ENCODE peak calls at places on chromosomes 2 and 18, in nine cellular contexts. R, D, P, I, X, Y, V, S and W are unnamed samples. For H3K4me1, the result is how much of the 10 kb centered on the place peaks cover.

GRCh38 chr2:240500561-240501423 is 57.0 kb downstream of the ANKMY1 start:
- DNase-seq in R (peak), D (no peak), P (no peak), I (peak), X (peak), Y (no peak), V (no peak), S (no peak), W (no peak)

GRCh38 chr2:31234690-31235503 is 945 bp downstream of the EHD3 start:
- DNase-seq in R (no peak), D (no peak), P (no peak), I (no peak), X (no peak), Y (no peak), V (no peak), S (no peak), W (no peak)

GRCh38 chr2:217954469-217954868 is 48.3 kb downstream of the TNS1 start:
- DNase-seq in R (peak), D (no peak), P (no peak), I (peak), X (no peak), Y (no peak), V (no peak), S (peak), W (peak)

GRCh38 chr2:168436840-168437239 is 19.2 kb upstream of the CERS6 start:
- DNase-seq in R (no peak), D (no peak), P (no peak), I (no peak), X (no peak), Y (no peak), V (no peak), S (no peak), W (no peak)

GRCh38 chr18:48944634-48945033 is 6.1 kb downstream of the SMAD7 start:
- DNase-seq in R (no peak), D (no peak), P (peak), I (no peak), X (no peak), Y (no peak), V (no peak), S (no peak), W (no peak)

GRCh38 chr18:48640566-48641270 is 101.9 kb downstream of the CTIF start:
- DNase-seq in R (no peak), D (no peak), P (peak), I (no peak), X (no peak), Y (no peak), V (no peak), S (no peak), W (no peak)

GRCh38 chr2:15158117-15158516 is 403.0 kb downstream of the NBAS start:
- DNase-seq in R (no peak), D (no peak), P (no peak), I (no peak), X (no peak), Y (no peak), V (no peak), S (no peak), W (no peak)

GRCh38 chr2:77363277-77363676 is 158.9 kb downstream of the LRRTM4 start:
- DNase-seq in R (no peak), D (no peak), P (no peak), I (no peak), X (no peak), Y (no peak), V (no peak), S (no peak), W (no peak)

GRCh38 chr2:71658771-71659170 is 205.4 kb downstream of the DYSF start:
- DNase-seq in R (no peak), D (no peak), P (no peak), I (no peak), X (no peak), Y (no peak), V (no peak), S (no peak), W (no peak)

GRCh38 chr2:185608799-185609198 is 129.8 kb upstream of the FSIP2 start:
- DNase-seq in R (no peak), D (no peak), P (no peak), I (no peak), X (no peak), Y (peak), V (no peak), S (no peak), W (no peak)

GRCh38 chr18:42780171-42780570 is 335.3 kb downstream of the RIT2 start:
- DNase-seq in R (no peak), D (no peak), P (no peak), I (no peak), X (no peak), Y (no peak), V (no peak), S (no peak), W (no peak)

GRCh38 chr18:23673725-23674124 is 11.0 kb upstream of the ANKRD29 start:
- DNase-seq in R (no peak), D (no peak), P (no peak), I (no peak), X (no peak), Y (no peak), V (no peak), S (no peak), W (no peak)

DNA sequence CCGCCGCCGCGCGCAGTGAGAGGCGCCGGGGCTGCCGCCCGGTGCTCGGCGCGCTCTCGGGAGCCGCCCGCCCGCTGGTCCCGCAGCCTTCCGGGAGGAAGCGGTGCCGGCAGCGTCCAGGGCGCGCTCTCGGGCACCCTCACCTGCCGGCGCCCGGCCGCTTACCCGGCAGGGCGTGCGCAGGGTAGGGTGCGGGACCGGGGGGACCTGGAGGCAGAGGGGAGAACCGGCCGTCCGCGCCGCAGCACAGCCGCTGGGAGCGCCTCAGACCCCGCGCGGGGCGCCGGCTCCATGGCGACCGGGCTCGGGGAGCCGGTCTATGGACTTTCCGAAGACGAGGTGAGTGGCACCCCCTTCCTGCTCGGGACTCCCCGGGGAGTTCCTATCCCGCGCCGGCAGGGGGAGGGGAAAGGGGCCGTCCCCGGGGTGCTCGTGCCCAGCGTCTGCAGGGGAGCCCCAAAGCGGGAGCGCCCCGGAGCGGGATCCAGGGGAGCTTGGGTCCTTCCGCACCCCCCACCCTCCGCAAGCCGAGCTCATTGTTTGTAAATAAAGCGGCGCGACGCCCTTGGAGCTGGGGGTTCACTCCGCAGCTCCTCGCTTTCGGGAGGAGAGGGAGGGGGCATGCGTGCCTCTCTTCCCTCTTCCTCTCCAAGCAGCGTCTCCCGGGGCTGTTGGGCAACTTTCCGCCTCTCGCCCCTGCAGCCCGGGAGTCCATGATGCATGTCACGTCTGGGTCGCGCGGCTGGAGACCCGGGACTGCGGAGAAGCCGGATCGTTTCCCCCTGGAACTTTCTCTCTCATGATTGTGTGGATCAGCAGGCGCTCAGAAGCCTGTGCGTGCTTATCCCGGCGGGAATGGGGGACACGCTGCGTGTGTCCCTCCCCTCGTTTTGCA is 591 bp downstream of the NEDD4L start:
- DNase-seq in R (peak), D (peak), P (peak), I (peak), X (peak), Y (no peak), V (no peak), S (peak), W (peak)
- TF ChIP-seq POLR2A in R (peak), D (no peak), P (no peak), I (no peak), X (no peak), Y (no peak), V (no peak), S (peak), W (peak)

GRCh38 chr2:69579561-69579960 is 64.0 kb downstream of the AAK1 start:
- DNase-seq in R (no peak), D (no peak), P (no peak), I (no peak), X (no peak), Y (no peak), V (no peak), S (no peak), W (no peak)
- H3K4me1 ChIP-seq in R (under half), D (under half), P (under half), I (under half), X (half or more), Y (under half), V (half or more), S (under half), W (under half)

DNA sequence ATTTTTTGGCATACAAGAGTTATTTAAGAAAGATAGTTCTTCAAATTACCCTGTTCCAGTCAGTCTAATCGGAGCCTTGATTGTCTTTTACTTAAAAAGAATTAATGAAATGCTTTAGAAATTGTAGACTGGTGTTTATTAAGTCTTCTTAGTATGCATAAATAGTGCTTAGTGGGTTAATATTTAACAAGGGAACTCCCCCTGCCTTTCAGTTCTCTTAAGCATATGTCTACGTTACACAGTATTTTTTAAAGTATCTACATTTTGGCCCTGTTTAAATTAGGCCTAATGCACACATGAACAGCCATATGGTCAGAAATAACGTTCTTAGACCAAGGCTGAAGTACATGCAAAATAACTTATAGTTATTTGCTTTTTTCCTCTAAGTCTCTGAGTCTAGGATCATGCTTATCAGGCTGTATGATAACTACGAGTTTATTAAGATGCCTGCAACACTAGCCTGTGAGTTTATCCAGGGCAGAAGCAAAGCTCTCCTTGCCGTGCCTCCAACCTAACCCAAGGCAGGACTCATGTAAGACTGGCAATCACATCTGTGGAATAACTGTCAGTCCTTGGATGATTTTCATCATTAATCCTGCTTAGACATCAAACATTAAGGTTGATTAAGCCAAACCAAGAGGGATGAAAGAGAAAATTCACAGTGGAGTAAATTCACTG is 6.7 kb downstream of the BCL2 start:
- DNase-seq in R (no peak), D (no peak), P (no peak), I (no peak), X (no peak), Y (no peak), V (no peak), S (no peak), W (no peak)
- H3K4me3 ChIP-seq in R (no peak), D (no peak), P (no peak), I (no peak), X (no peak), Y (no peak), V (no peak), S (no peak), W (peak)

GRCh38 chr2:62814132-62814531 is 108.6 kb downstream of the EHBP1 start:
- DNase-seq in R (no peak), D (no peak), P (peak), I (no peak), X (no peak), Y (no peak), V (no peak), S (no peak), W (no peak)
- TF ChIP-seq POLR2A in R (no peak), D (no peak), P (no peak), I (no peak), X (no peak), Y (no peak), V (no peak), S (no peak), W (no peak)

GRCh38 chr2:201789395-201789794 is 8.7 kb upstream of the ALS2 start:
- DNase-seq in R (no peak), D (no peak), P (no peak), I (no peak), X (no peak), Y (no peak), V (no peak), S (no peak), W (no peak)
- H3K4me1 ChIP-seq in R (under half), D (under half), P (under half), I (under half), X (under half), Y (under half), V (under half), S (under half), W (under half)

DNA sequence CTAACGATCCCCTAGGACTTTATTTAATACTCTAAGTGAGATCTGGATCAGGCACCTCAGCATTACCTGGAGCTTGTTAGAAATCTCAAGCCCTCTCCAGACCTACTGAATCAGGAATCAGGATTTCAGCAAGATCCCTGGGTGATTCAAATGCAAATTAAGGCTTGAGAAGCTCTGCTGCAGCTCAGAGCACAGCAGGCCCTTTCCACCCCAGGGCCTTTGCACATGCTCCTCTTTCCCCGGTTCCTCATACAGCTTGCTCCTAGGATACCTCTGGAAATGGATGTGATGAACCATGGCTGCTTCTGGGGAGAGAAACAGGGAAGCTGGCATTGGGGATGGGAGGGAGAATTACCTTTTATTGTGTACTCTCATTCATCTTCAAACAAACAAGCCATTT is 40.3 kb upstream of the MGAT4A start:
- DNase-seq in R (no peak), D (no peak), P (no peak), I (no peak), X (no peak), Y (no peak), V (no peak), S (no peak), W (no peak)
- H3K4me3 ChIP-seq in R (no peak), D (no peak), P (no peak), I (no peak), X (no peak), Y (no peak), V (no peak), S (no peak), W (no peak)

DNA sequence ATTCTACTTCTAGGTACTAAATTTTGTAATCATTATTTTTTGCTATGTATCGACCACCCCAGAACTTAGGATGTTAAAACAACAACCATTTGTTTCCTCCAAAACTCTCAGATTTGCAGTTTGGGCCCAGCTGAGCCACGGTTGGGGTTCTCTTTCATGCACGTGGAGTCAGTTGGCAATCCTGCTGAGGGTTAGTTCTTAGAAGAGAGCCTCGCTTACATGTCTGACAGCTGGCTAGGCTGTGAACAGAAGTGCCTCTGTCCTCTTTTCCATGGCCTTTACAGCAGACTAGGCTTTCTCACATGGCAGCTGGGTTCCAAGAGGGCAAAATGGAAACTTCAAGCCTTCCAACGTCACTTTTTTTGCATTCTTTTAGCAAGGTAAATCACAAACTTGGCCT is 9.3 kb upstream of the RGPD4 start:
- DNase-seq in R (no peak), D (no peak), P (no peak), I (no peak), X (no peak), Y (no peak), V (no peak), S (no peak), W (no peak)
- TF ChIP-seq POLR2A in R (no peak), D (no peak), P (no peak), I (no peak), X (no peak), Y (no peak), V (no peak), S (no peak), W (no peak)

DNA sequence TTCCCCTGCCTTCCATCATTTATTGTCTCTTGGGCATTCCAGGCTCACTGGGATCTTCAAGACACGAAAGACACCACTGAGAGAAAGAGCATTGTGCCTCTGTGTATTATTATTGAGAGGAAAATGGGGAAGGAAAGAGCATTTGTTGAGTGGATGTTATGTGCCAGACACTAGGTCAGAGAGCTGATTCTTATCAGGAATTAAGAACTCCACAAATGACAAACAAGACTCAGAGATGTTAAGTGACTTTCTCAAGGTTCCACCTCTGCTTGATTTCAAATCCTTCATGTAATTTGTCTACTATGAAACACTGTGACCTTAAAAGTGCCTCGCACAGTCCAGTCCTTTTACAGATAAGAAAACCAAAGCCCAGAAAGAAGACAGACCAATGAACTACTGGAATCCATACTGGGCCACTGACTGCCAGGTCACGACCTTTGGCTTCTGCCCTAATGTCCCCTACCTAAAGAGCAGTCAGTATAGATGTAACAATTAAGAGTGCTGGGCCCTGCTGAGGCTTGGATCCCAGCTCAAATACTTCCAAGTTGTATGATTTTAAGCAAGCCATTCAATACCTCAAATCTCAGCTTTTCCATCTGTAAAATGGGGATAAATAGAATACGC is 11.1 kb downstream of the KLF7 start:
- DNase-seq in R (no peak), D (no peak), P (no peak), I (no peak), X (no peak), Y (no peak), V (no peak), S (no peak), W (no peak)
- H3K4me1 ChIP-seq in R (under half), D (half or more), P (under half), I (half or more), X (half or more), Y (under half), V (under half), S (under half), W (under half)

GRCh38 chr2:63060079-63060482 is 9.5 kb downstream of the OTX1 start:
- DNase-seq in R (no peak), D (no peak), P (no peak), I (no peak), X (no peak), Y (no peak), V (no peak), S (no peak), W (no peak)
- H3K4me3 ChIP-seq in R (no peak), D (no peak), P (no peak), I (peak), X (peak), Y (no peak), V (no peak), S (no peak), W (no peak)